ENCODE peak calls at places on chromosomes 12 and 14, in six cellular contexts. Q is lower leg skin, O is upper lobe of left lung, T is body of pancreas, K is ovary, J is adrenal gland. E is an unnamed sample.

GRCh38 chr12:128914908-128915563 is 61.8 kb downstream of the GLT1D1 start:
- DNase-seq in Q (no peak), O (no peak), T (no peak), K (no peak), J (no peak), E (no peak)

GRCh38 chr12:72642726-72643125 is 370.6 kb downstream of the TRHDE start:
- DNase-seq in Q (no peak), O (no peak), T (no peak), K (no peak), J (no peak), E (no peak)

GRCh38 chr14:74952195-74952665 is 3.2 kb downstream of the PGF start:
- DNase-seq in Q (no peak), O (no peak), T (no peak), K (no peak), J (no peak), E (no peak)

GRCh38 chr12:109302770-109303169 is 6.3 kb downstream of the FOXN4 start:
- DNase-seq in Q (no peak), O (no peak), T (no peak), K (no peak), J (no peak), E (no peak)

GRCh38 chr14:77126461-77126990 is 15.1 kb downstream of the ZDHHC22 start:
- DNase-seq in Q (no peak), O (no peak), T (no peak), K (no peak), J (peak; percentile 47), E (no peak)

GRCh38 chr12:68622250-68622649 is 11.6 kb downstream of the RAP1B start:
- DNase-seq in Q (no peak), O (no peak), T (no peak), K (no peak), J (no peak), E (no peak)

GRCh38 chr14:68404652-68405183 is 388.1 kb downstream of the ZFP36L1 start:
- DNase-seq in Q (no peak), O (no peak), T (no peak), K (no peak), J (no peak), E (no peak)

GRCh38 chr14:68506645-68507405 is 286.0 kb downstream of the ZFP36L1 start:
- DNase-seq in Q (peak; percentile 61), O (no peak), T (peak; percentile 52), K (no peak), J (peak; percentile 25), E (peak; percentile 74)

GRCh38 chr12:92233346-92234015 is 87.8 kb upstream of the BTG1 start:
- DNase-seq in Q (no peak), O (no peak), T (no peak), K (no peak), J (no peak), E (no peak)

GRCh38 chr12:3604750-3605638 is 114.0 kb downstream of the PRMT8 start:
- DNase-seq in Q (no peak), O (no peak), T (peak; percentile 67), K (no peak), J (peak; percentile 60), E (peak; percentile 61)

GRCh38 chr12:12611512-12612306 is at the start of gene CREBL2:
- DNase-seq in Q (peak; percentile 97), O (peak; percentile 96), T (peak; percentile 96), K (peak; percentile 95), J (peak; percentile 98), E (peak; percentile 92)

GRCh38 chr12:13234045-13234641 is 37.6 kb downstream of the EMP1 start:
- DNase-seq in Q (no peak), O (no peak), T (peak; percentile 27), K (no peak), J (peak; percentile 66), E (peak; percentile 18)

GRCh38 chr14:97411938-97412612 is 614.9 kb downstream of the VRK1 start:
- DNase-seq in Q (peak; percentile 2), O (no peak), T (no peak), K (no peak), J (no peak), E (no peak)

GRCh38 chr14:61694830-61695694 is at the start of gene HIF1A:
- DNase-seq in Q (peak; percentile 99), O (peak; percentile 97), T (peak; percentile 97), K (peak; percentile 95), J (peak; percentile 98), E (peak; percentile 97)

GRCh38 chr14:63405715-63406114 is 87.0 kb upstream of the GPHB5 start:
- DNase-seq in Q (no peak), O (no peak), T (no peak), K (no peak), J (no peak), E (no peak)

GRCh38 chr14:82394916-82395315 is 861.3 kb upstream of the SEL1L start:
- DNase-seq in Q (no peak), O (no peak), T (no peak), K (no peak), J (no peak), E (peak; percentile 41)

GRCh38 chr12:77947326-77947725 is 116.6 kb downstream of the NAV3 start:
- DNase-seq in Q (no peak), O (no peak), T (no peak), K (no peak), J (no peak), E (no peak)

DNA sequence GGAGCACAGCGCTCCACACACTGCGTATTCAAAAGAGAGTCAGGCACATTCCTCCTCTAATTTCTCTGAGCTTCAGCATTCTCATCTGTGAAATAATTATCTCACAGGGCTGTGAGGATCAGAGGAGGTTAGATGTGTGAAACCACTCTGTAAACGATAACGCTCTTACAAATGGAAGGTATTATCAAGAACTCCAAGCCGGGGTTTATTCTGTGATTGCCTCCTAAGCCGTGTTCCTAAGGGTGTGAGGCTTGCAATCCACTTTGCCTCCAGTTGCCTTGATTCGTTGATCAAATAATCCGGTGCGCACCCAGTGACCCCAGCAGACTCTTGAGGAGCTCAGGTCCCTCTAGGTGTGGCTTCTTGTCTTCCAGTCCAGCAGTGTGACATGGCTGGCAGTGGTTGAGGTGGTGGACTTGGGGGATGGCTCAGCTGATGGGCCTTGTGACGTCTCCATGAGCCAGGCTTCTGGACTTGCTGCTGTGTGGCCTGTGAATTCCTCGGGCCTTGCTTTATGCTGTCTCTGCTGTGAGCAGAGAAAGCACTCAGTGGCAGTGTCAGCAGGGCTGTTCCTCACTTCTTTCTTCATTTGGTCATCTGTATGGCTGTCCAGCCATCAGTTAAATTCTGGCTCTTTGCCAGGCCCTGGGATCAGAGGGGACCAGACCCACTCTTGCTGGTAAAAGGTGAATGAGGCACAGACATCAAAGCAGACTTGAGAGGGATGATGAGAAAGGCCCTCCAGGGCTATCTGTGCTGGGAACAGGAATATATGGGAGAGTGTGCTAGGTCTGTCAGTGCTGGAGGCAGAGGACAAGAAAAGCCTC is 71.0 kb downstream of the SLC25A47 start:
- DNase-seq in Q (no peak), O (no peak), T (no peak), K (no peak), J (no peak), E (no peak)
- TF ChIP-seq CTCF in Q (no peak), O (no peak), T (no peak), K (no peak), J (no peak), E (no peak)

DNA sequence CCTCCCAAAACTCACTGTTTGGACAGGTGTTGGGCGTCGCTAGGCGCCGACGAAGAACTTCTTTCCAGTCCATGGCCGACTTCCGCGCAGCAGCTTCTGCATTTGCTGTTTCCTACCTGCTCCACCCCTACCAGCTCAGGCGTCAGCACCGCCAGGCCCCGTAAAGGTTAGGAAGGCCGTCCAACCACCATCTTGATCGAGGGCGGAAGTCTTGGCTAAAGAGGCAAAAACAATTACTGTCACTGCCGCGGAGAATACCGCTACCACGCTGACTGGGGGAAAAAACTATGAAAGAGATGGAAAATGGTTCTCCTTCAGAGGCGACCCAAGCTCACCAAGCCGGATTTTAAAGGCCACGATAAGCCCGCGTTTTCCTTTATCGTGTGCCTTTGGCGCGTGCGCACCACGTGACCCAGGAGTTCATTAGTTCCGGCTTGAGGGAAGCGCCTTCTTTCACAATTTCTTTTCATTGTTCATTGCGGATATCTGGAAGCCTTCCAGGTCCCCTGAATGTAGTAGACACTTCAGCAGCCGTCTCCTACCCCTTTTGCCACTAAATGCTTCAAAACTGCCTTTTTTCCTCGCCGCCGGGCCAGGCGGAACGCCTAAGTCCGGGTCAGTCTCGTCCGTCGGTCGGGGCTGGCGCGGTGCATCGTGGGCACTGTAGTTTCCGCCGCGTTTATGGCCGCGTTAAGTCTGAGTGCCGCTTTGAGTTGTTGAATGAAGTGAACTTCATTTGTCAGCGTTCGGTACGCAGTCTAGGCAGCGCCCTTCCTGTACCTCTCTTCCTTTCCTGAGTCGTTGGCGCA is at the start of the genes PPP2R3C and PRORP:
- DNase-seq in Q (peak; percentile 98), O (peak; percentile 96), T (peak; percentile 94), K (peak; percentile 85), J (peak; percentile 97), E (peak; percentile 97)
- TF ChIP-seq POLR2A in Q (no peak), O (peak; percentile 84), T (peak; percentile 62), K (peak; percentile 53), J (no peak), E (peak; percentile 25)

GRCh38 chr14:21039059-21039422 is 3.1 kb upstream of the RNASE7 start:
- DNase-seq in Q (peak; percentile 96), O (no peak), T (peak; percentile 96), K (peak; percentile 92), J (peak; percentile 92), E (peak; percentile 88)

GRCh38 chr14:21039585-21040369 is 2.4 kb upstream of the RNASE7 start:
- DNase-seq in Q (peak; percentile 82), O (no peak), T (peak; percentile 73), K (peak; percentile 69), J (peak; percentile 80), E (peak; percentile 66)

GRCh38 chr14:21041676-21042433 is at the start of gene RNASE7:
- DNase-seq in Q (peak; percentile 88), O (no peak), T (peak; percentile 59), K (no peak), J (peak; percentile 93), E (peak; percentile 54)

GRCh38 chr14:21038416-21039058 is 3.6 kb upstream of the RNASE7 start:
- DNase-seq in Q (no peak), O (no peak), T (no peak), K (no peak), J (no peak), E (no peak)

GRCh38 chr14:21040370-21040925 is 1.7 kb upstream of the RNASE7 start:
- DNase-seq in Q (peak; percentile 70), O (no peak), T (no peak), K (no peak), J (no peak), E (no peak)
- TF ChIP-seq CTCF in Q (no peak), O (no peak), T (no peak), K (peak; percentile 3), J (peak; percentile 9), E (no peak)

GRCh38 chr14:103847439-103847953 is at the start of gene PPP1R13B:
- DNase-seq in Q (peak; percentile 98), O (peak; percentile 99), T (peak; percentile 96), K (peak; percentile 94), J (peak; percentile 94), E (peak; percentile 93)
- TF ChIP-seq POLR2A in Q (no peak), O (peak; percentile 72), T (peak; percentile 71), K (no peak), J (peak; percentile 63), E (peak; percentile 69)

E was measured in prostate gland.